ENCODE peak calls at places on chromosomes 1 and 21, in seven cellular contexts. G is Caco-2; Y is small intestine; W is NCI-H1092 treated with DMSO at 0.1 percent for 48 hours; O is OCI-M1; L is effector memory CD8-positive, alpha-beta T cell; U is T-helper 1 cell. Z is an unnamed sample.

GRCh38 chr1:155940993-155941844 is at the start of gene RXFP4:
- DNase-seq in L (no peak), G (no peak), W (peak), O (no peak), Y (peak), U (no peak), Z (no peak)

GRCh38 chr1:186845581-186846210 is 16.9 kb downstream of the PLA2G4A start:
- DNase-seq in W (no peak), U (no peak), Y (no peak), O (peak), G (no peak), L (no peak), Z (no peak)

GRCh38 chr1:219806642-219807041 is 121.7 kb downstream of the SLC30A10 start:
- DNase-seq in W (no peak), L (no peak), G (no peak), O (peak), Y (no peak), U (no peak), Z (no peak)

GRCh38 chr21:20647603-20648002 is 350.6 kb upstream of the NCAM2 start:
- DNase-seq in L (no peak), G (no peak), Y (no peak), O (no peak), W (no peak), U (no peak), Z (no peak)

GRCh38 chr1:42952353-42953001 is 6.2 kb downstream of the SLC2A1 start:
- DNase-seq in L (no peak), Y (no peak), G (no peak), U (no peak), O (peak), W (no peak), Z (no peak)

GRCh38 chr1:181676269-181676668 is 193.0 kb downstream of the CACNA1E start:
- DNase-seq in Y (peak), L (no peak), W (peak), U (no peak), G (peak), O (peak), Z (peak)

GRCh38 chr1:115237023-115237422 is 101.0 kb downstream of the NGF start:
- DNase-seq in G (no peak), L (no peak), W (no peak), U (no peak), O (peak), Y (peak), Z (no peak)

GRCh38 chr1:24932284-24932683 is 2.2 kb upstream of the RUNX3 start:
- DNase-seq in W (peak), L (no peak), Y (peak), O (peak), G (peak), U (peak), Z (peak)

GRCh38 chr1:89815611-89816010 is 5.2 kb upstream of the LRRC8D start:
- DNase-seq in G (no peak), Y (no peak), W (no peak), L (no peak), U (no peak), O (peak), Z (no peak)

GRCh38 chr1:86258106-86258505 is 101.5 kb upstream of the COL24A1 start:
- DNase-seq in G (no peak), Y (no peak), U (no peak), W (no peak), L (no peak), O (no peak), Z (no peak)

GRCh38 chr1:9843576-9843945 is 19.8 kb upstream of the CLSTN1 start:
- DNase-seq in L (no peak), Y (peak), U (no peak), W (peak), O (no peak), G (no peak), Z (no peak)